ENCODE peak calls at places on chromosomes 16 and 17, in nine cellular contexts. One of them, this sample, is unnamed.

GRCh38 chr16:87839542-87840461 is 29.5 kb downstream of the SLC7A5 start:
- DNase-seq in aorta: no peak
- DNase-seq in Caki2: no peak
- DNase-seq in heart left ventricle: no peak
- DNase-seq in T-helper 1 cell: no peak
- DNase-seq in GM03348: no peak
- DNase-seq in left ventricle myocardium inferior: no peak
- DNase-seq in Ammon's horn: no peak
- DNase-seq in stimulated activated CD4-positive, alpha-beta T cell treated with anti-CD3 and anti-CD28 coated beads, Interleukin-4, amount 100 ng/mL, for 4 hours: no peak
- DNase-seq in this sample: no peak

GRCh38 chr17:14308636-14308964 is 7.7 kb downstream of the HS3ST3B1 start:
- DNase-seq in GM03348: no peak
- DNase-seq in T-helper 1 cell: no peak
- DNase-seq in Caki2: no peak
- DNase-seq in heart left ventricle: no peak
- DNase-seq in Ammon's horn: no peak
- DNase-seq in stimulated activated CD4-positive, alpha-beta T cell treated with anti-CD3 and anti-CD28 coated beads, Interleukin-4, amount 100 ng/mL, for 4 hours: no peak
- DNase-seq in left ventricle myocardium inferior: no peak
- DNase-seq in aorta: no peak
- DNase-seq in this sample: no peak

GRCh38 chr17:19348081-19348650 is 14.4 kb downstream of the B9D1 start:
- DNase-seq in T-helper 1 cell: no peak
- DNase-seq in Ammon's horn: no peak
- DNase-seq in aorta: peak
- DNase-seq in heart left ventricle: no peak
- DNase-seq in Caki2: no peak
- DNase-seq in left ventricle myocardium inferior: no peak
- DNase-seq in GM03348: no peak
- DNase-seq in stimulated activated CD4-positive, alpha-beta T cell treated with anti-CD3 and anti-CD28 coated beads, Interleukin-4, amount 100 ng/mL, for 4 hours: no peak
- DNase-seq in this sample: no peak

GRCh38 chr17:30450125-30451027 is 26.8 kb upstream of the GOSR1 start:
- DNase-seq in Ammon's horn: no peak
- DNase-seq in heart left ventricle: no peak
- DNase-seq in left ventricle myocardium inferior: no peak
- DNase-seq in GM03348: no peak
- DNase-seq in stimulated activated CD4-positive, alpha-beta T cell treated with anti-CD3 and anti-CD28 coated beads, Interleukin-4, amount 100 ng/mL, for 4 hours: no peak
- DNase-seq in aorta: no peak
- DNase-seq in T-helper 1 cell: no peak
- DNase-seq in Caki2: peak
- DNase-seq in this sample: no peak

GRCh38 chr17:47850692-47851573 is at the start of gene SP6:
- DNase-seq in stimulated activated CD4-positive, alpha-beta T cell treated with anti-CD3 and anti-CD28 coated beads, Interleukin-4, amount 100 ng/mL, for 4 hours: peak
- DNase-seq in aorta: peak
- DNase-seq in Caki2: peak
- DNase-seq in left ventricle myocardium inferior: peak
- DNase-seq in heart left ventricle: no peak
- DNase-seq in Ammon's horn: no peak
- DNase-seq in T-helper 1 cell: peak
- DNase-seq in GM03348: peak
- DNase-seq in this sample: peak

GRCh38 chr17:8822401-8823035 is 23.4 kb upstream of the MFSD6L start:
- DNase-seq in T-helper 1 cell: no peak
- DNase-seq in stimulated activated CD4-positive, alpha-beta T cell treated with anti-CD3 and anti-CD28 coated beads, Interleukin-4, amount 100 ng/mL, for 4 hours: no peak
- DNase-seq in Ammon's horn: no peak
- DNase-seq in heart left ventricle: no peak
- DNase-seq in aorta: no peak
- DNase-seq in GM03348: no peak
- DNase-seq in Caki2: no peak
- DNase-seq in left ventricle myocardium inferior: no peak
- DNase-seq in this sample: no peak

GRCh38 chr17:82229686-82230626 is 1.1 kb downstream of the SLC16A3 start:
- DNase-seq in Caki2: peak
- DNase-seq in T-helper 1 cell: no peak
- DNase-seq in aorta: peak
- DNase-seq in heart left ventricle: no peak
- DNase-seq in stimulated activated CD4-positive, alpha-beta T cell treated with anti-CD3 and anti-CD28 coated beads, Interleukin-4, amount 100 ng/mL, for 4 hours: no peak
- DNase-seq in left ventricle myocardium inferior: no peak
- DNase-seq in Ammon's horn: no peak
- DNase-seq in GM03348: no peak
- DNase-seq in this sample: no peak

GRCh38 chr17:64947146-64947545 is 27.9 kb upstream of the LRRC37A3 start:
- DNase-seq in Caki2: no peak
- DNase-seq in Ammon's horn: no peak
- DNase-seq in stimulated activated CD4-positive, alpha-beta T cell treated with anti-CD3 and anti-CD28 coated beads, Interleukin-4, amount 100 ng/mL, for 4 hours: no peak
- DNase-seq in T-helper 1 cell: no peak
- DNase-seq in aorta: no peak
- DNase-seq in left ventricle myocardium inferior: no peak
- DNase-seq in heart left ventricle: no peak
- DNase-seq in GM03348: no peak
- DNase-seq in this sample: no peak

GRCh38 chr17:77594416-77595209 is 363.9 kb upstream of the TNRC6C start:
- DNase-seq in stimulated activated CD4-positive, alpha-beta T cell treated with anti-CD3 and anti-CD28 coated beads, Interleukin-4, amount 100 ng/mL, for 4 hours: no peak
- DNase-seq in GM03348: no peak
- DNase-seq in aorta: peak
- DNase-seq in heart left ventricle: peak
- DNase-seq in left ventricle myocardium inferior: no peak
- DNase-seq in Caki2: no peak
- DNase-seq in T-helper 1 cell: no peak
- DNase-seq in Ammon's horn: no peak
- DNase-seq in this sample: no peak

GRCh38 chr17:81455387-81455786 is 57.2 kb downstream of the ACTG1 start:
- DNase-seq in Caki2: no peak
- DNase-seq in heart left ventricle: no peak
- DNase-seq in GM03348: no peak
- DNase-seq in T-helper 1 cell: no peak
- DNase-seq in left ventricle myocardium inferior: no peak
- DNase-seq in aorta: no peak
- DNase-seq in Ammon's horn: no peak
- DNase-seq in stimulated activated CD4-positive, alpha-beta T cell treated with anti-CD3 and anti-CD28 coated beads, Interleukin-4, amount 100 ng/mL, for 4 hours: no peak
- DNase-seq in this sample: no peak

GRCh38 chr17:27323538-27324212 is 29.8 kb downstream of the WSB1 start:
- DNase-seq in aorta: peak
- DNase-seq in Ammon's horn: no peak
- DNase-seq in stimulated activated CD4-positive, alpha-beta T cell treated with anti-CD3 and anti-CD28 coated beads, Interleukin-4, amount 100 ng/mL, for 4 hours: no peak
- DNase-seq in GM03348: peak
- DNase-seq in left ventricle myocardium inferior: peak
- DNase-seq in T-helper 1 cell: no peak
- DNase-seq in Caki2: peak
- DNase-seq in heart left ventricle: peak
- DNase-seq in this sample: no peak

GRCh38 chr16:49857423-49858181 is 1.7 kb upstream of the ZNF423 start:
- DNase-seq in heart left ventricle: peak
- DNase-seq in T-helper 1 cell: no peak
- DNase-seq in Ammon's horn: no peak
- DNase-seq in aorta: peak
- DNase-seq in Caki2: peak
- DNase-seq in GM03348: peak
- DNase-seq in left ventricle myocardium inferior: peak
- DNase-seq in stimulated activated CD4-positive, alpha-beta T cell treated with anti-CD3 and anti-CD28 coated beads, Interleukin-4, amount 100 ng/mL, for 4 hours: peak
- DNase-seq in this sample: peak

GRCh38 chr17:79792371-79792871 is 4.5 kb downstream of the CBX8 start:
- DNase-seq in heart left ventricle: peak
- DNase-seq in aorta: no peak
- DNase-seq in stimulated activated CD4-positive, alpha-beta T cell treated with anti-CD3 and anti-CD28 coated beads, Interleukin-4, amount 100 ng/mL, for 4 hours: no peak
- DNase-seq in Caki2: no peak
- DNase-seq in T-helper 1 cell: no peak
- DNase-seq in GM03348: no peak
- DNase-seq in Ammon's horn: no peak
- DNase-seq in left ventricle myocardium inferior: no peak
- DNase-seq in this sample: no peak

GRCh38 chr16:66511615-66512500 is 38.1 kb downstream of the TK2 start:
- DNase-seq in GM03348: peak
- DNase-seq in stimulated activated CD4-positive, alpha-beta T cell treated with anti-CD3 and anti-CD28 coated beads, Interleukin-4, amount 100 ng/mL, for 4 hours: no peak
- DNase-seq in Caki2: peak
- DNase-seq in heart left ventricle: no peak
- DNase-seq in aorta: no peak
- DNase-seq in left ventricle myocardium inferior: no peak
- DNase-seq in Ammon's horn: no peak
- DNase-seq in T-helper 1 cell: no peak
- DNase-seq in this sample: no peak

GRCh38 chr17:29212681-29213121 is 32.5 kb upstream of the MYO18A start:
- DNase-seq in GM03348: peak
- DNase-seq in T-helper 1 cell: no peak
- DNase-seq in Ammon's horn: peak
- DNase-seq in aorta: no peak
- DNase-seq in left ventricle myocardium inferior: no peak
- DNase-seq in stimulated activated CD4-positive, alpha-beta T cell treated with anti-CD3 and anti-CD28 coated beads, Interleukin-4, amount 100 ng/mL, for 4 hours: no peak
- DNase-seq in heart left ventricle: no peak
- DNase-seq in Caki2: no peak
- DNase-seq in this sample: no peak

GRCh38 chr16:73067671-73068545 is 20.0 kb upstream of the ZFHX3 start:
- DNase-seq in stimulated activated CD4-positive, alpha-beta T cell treated with anti-CD3 and anti-CD28 coated beads, Interleukin-4, amount 100 ng/mL, for 4 hours: no peak
- DNase-seq in GM03348: no peak
- DNase-seq in heart left ventricle: no peak
- DNase-seq in Ammon's horn: no peak
- DNase-seq in Caki2: no peak
- DNase-seq in aorta: peak
- DNase-seq in left ventricle myocardium inferior: no peak
- DNase-seq in T-helper 1 cell: no peak
- DNase-seq in this sample: no peak

GRCh38 chr17:77476920-77477805 is 336.4 kb downstream of the SEC14L1 start:
- DNase-seq in left ventricle myocardium inferior: peak
- DNase-seq in GM03348: peak
- DNase-seq in T-helper 1 cell: no peak
- DNase-seq in stimulated activated CD4-positive, alpha-beta T cell treated with anti-CD3 and anti-CD28 coated beads, Interleukin-4, amount 100 ng/mL, for 4 hours: no peak
- DNase-seq in Ammon's horn: peak
- DNase-seq in Caki2: peak
- DNase-seq in aorta: peak
- DNase-seq in heart left ventricle: peak
- DNase-seq in this sample: no peak

GRCh38 chr17:9360610-9361571 is 214.7 kb downstream of the STX8 start:
- DNase-seq in stimulated activated CD4-positive, alpha-beta T cell treated with anti-CD3 and anti-CD28 coated beads, Interleukin-4, amount 100 ng/mL, for 4 hours: no peak
- DNase-seq in T-helper 1 cell: no peak
- DNase-seq in GM03348: peak
- DNase-seq in Ammon's horn: no peak
- DNase-seq in aorta: no peak
- DNase-seq in left ventricle myocardium inferior: no peak
- DNase-seq in Caki2: peak
- DNase-seq in heart left ventricle: no peak
- DNase-seq in this sample: no peak

GRCh38 chr17:19348806-19349205 is 13.7 kb downstream of the B9D1 start:
- DNase-seq in GM03348: no peak
- DNase-seq in T-helper 1 cell: no peak
- DNase-seq in heart left ventricle: no peak
- DNase-seq in Caki2: no peak
- DNase-seq in Ammon's horn: no peak
- DNase-seq in left ventricle myocardium inferior: no peak
- DNase-seq in stimulated activated CD4-positive, alpha-beta T cell treated with anti-CD3 and anti-CD28 coated beads, Interleukin-4, amount 100 ng/mL, for 4 hours: no peak
- DNase-seq in aorta: peak
- DNase-seq in this sample: no peak

GRCh38 chr17:43531082-43531378 is 15.1 kb downstream of the ETV4 start:
- DNase-seq in T-helper 1 cell: no peak
- DNase-seq in Ammon's horn: no peak
- DNase-seq in stimulated activated CD4-positive, alpha-beta T cell treated with anti-CD3 and anti-CD28 coated beads, Interleukin-4, amount 100 ng/mL, for 4 hours: no peak
- DNase-seq in heart left ventricle: no peak
- DNase-seq in aorta: no peak
- DNase-seq in left ventricle myocardium inferior: no peak
- DNase-seq in GM03348: no peak
- DNase-seq in Caki2: no peak
- DNase-seq in this sample: no peak

GRCh38 chr16:66502020-66502913 is 47.7 kb downstream of the TK2 start:
- DNase-seq in stimulated activated CD4-positive, alpha-beta T cell treated with anti-CD3 and anti-CD28 coated beads, Interleukin-4, amount 100 ng/mL, for 4 hours: no peak
- DNase-seq in T-helper 1 cell: no peak
- DNase-seq in heart left ventricle: peak
- DNase-seq in left ventricle myocardium inferior: peak
- DNase-seq in Ammon's horn: no peak
- DNase-seq in aorta: peak
- DNase-seq in GM03348: peak
- DNase-seq in Caki2: no peak
- DNase-seq in this sample: no peak

GRCh38 chr16:12589676-12590075 is 214.0 kb downstream of the CPPED1 start:
- DNase-seq in left ventricle myocardium inferior: no peak
- DNase-seq in aorta: no peak
- DNase-seq in Caki2: no peak
- DNase-seq in GM03348: no peak
- DNase-seq in T-helper 1 cell: no peak
- DNase-seq in stimulated activated CD4-positive, alpha-beta T cell treated with anti-CD3 and anti-CD28 coated beads, Interleukin-4, amount 100 ng/mL, for 4 hours: no peak
- DNase-seq in Ammon's horn: no peak
- DNase-seq in heart left ventricle: no peak
- DNase-seq in this sample: no peak

GRCh38 chr17:41967141-41967920 is 736 bp downstream of the CNP start:
- DNase-seq in aorta: no peak
- DNase-seq in left ventricle myocardium inferior: peak
- DNase-seq in heart left ventricle: peak
- DNase-seq in Ammon's horn: peak
- DNase-seq in T-helper 1 cell: no peak
- DNase-seq in Caki2: no peak
- DNase-seq in GM03348: peak
- DNase-seq in stimulated activated CD4-positive, alpha-beta T cell treated with anti-CD3 and anti-CD28 coated beads, Interleukin-4, amount 100 ng/mL, for 4 hours: peak
- DNase-seq in this sample: peak

GRCh38 chr17:37399404-37399803 is 7.2 kb downstream of the ACACA start:
- DNase-seq in aorta: no peak
- DNase-seq in T-helper 1 cell: no peak
- DNase-seq in stimulated activated CD4-positive, alpha-beta T cell treated with anti-CD3 and anti-CD28 coated beads, Interleukin-4, amount 100 ng/mL, for 4 hours: no peak
- DNase-seq in left ventricle myocardium inferior: no peak
- DNase-seq in GM03348: no peak
- DNase-seq in heart left ventricle: no peak
- DNase-seq in Ammon's horn: no peak
- DNase-seq in Caki2: no peak
- DNase-seq in this sample: no peak

This sample was measured in activated T-helper 9 cell treated with anti-CD3 and anti-CD28 coated beads, Interleukin-2, amount 50 U/mL, for 16 hours.